ENCODE peak calls at places on chromosomes 7 and 10, in eight cellular contexts. N is cardiac fibroblast, T is BJ, R is cardiac muscle cell, K is transverse colon, E is astrocyte of the spinal cord, D is psoas muscle, O is tibial artery. C is an unnamed sample.

GRCh38 chr7:95004618-95005282 is 97.4 kb downstream of the PPP1R9A start:
- DNase-seq in N (no peak), T (no peak), R (no peak), K (no peak), E (peak), D (no peak), O (no peak), C (no peak)

GRCh38 chr7:2104107-2104710 is 128.5 kb downstream of the MAD1L1 start:
- DNase-seq in N (peak), T (no peak), R (peak), K (peak), E (peak), D (peak), O (peak), C (peak)

GRCh38 chr7:327305-327931 is 37.4 kb downstream of the FOXL3 start:
- DNase-seq in N (no peak), T (no peak), R (no peak), K (no peak), E (no peak), D (peak), O (no peak), C (no peak)

GRCh38 chr7:135263321-135263970 is 29.8 kb downstream of the STRA8 start:
- DNase-seq in N (no peak), T (no peak), R (no peak), K (no peak), E (no peak), D (no peak), O (no peak), C (no peak)

GRCh38 chr7:116674508-116675173 is 2.6 kb downstream of the MET start:
- DNase-seq in N (peak), T (no peak), R (no peak), K (no peak), E (peak), D (no peak), O (no peak), C (no peak)

GRCh38 chr10:33484787-33485186 is 150.3 kb upstream of the NRP1 start:
- DNase-seq in N (peak), T (no peak), R (peak), K (no peak), E (peak), D (no peak), O (peak), C (no peak)

GRCh38 chr7:37352974-37353948 is 95.4 kb downstream of the ELMO1 start:
- DNase-seq in N (no peak), T (no peak), R (no peak), K (peak), E (no peak), D (peak), O (no peak), C (peak)

GRCh38 chr10:97687785-97688781 is 1.0 kb upstream of the AVPI1 start:
- DNase-seq in N (peak), T (peak), R (peak), K (no peak), E (peak), D (no peak), O (peak), C (no peak)

GRCh38 chr7:5425507-5426225 is 2.0 kb upstream of the TNRC18 start:
- DNase-seq in N (peak), T (no peak), R (peak), K (peak), E (peak), D (peak), O (peak), C (no peak)

GRCh38 chr7:11297226-11297625 is 323.6 kb downstream of the PHF14 start:
- DNase-seq in N (no peak), T (no peak), R (no peak), K (no peak), E (no peak), D (no peak), O (no peak), C (no peak)

GRCh38 chr7:124072603-124073324 is 39.9 kb upstream of the TMEM229A start:
- DNase-seq in N (peak), T (peak), R (peak), K (no peak), E (peak), D (no peak), O (no peak), C (no peak)

GRCh38 chr7:1372671-1373379 is 86.4 kb downstream of the MICALL2 start:
- DNase-seq in N (no peak), T (no peak), R (no peak), K (no peak), E (no peak), D (peak), O (no peak), C (no peak)

GRCh38 chr7:139784643-139785042 is 6.8 kb upstream of the HIPK2 start:
- DNase-seq in N (no peak), T (no peak), R (no peak), K (no peak), E (no peak), D (no peak), O (no peak), C (no peak)

GRCh38 chr7:37918526-37918925 is 1.9 kb upstream of the SFRP4 start:
- DNase-seq in N (no peak), T (no peak), R (no peak), K (no peak), E (no peak), D (no peak), O (no peak), C (no peak)

GRCh38 chr10:124125305-124126116 is 32.1 kb upstream of the CHST15 start:
- DNase-seq in N (peak), T (peak), R (peak), K (no peak), E (no peak), D (no peak), O (no peak), C (no peak)

GRCh38 chr7:101156866-101157589 is 2.8 kb downstream of the AP1S1 start:
- DNase-seq in N (no peak), T (no peak), R (no peak), K (peak), E (no peak), D (no peak), O (no peak), C (no peak)

GRCh38 chr7:105748701-105749100 is 127.7 kb downstream of the ATXN7L1 start:
- DNase-seq in N (no peak), T (no peak), R (no peak), K (no peak), E (no peak), D (no peak), O (no peak), C (no peak)

GRCh38 chr7:96224682-96225081 is 97.2 kb downstream of the SLC25A13 start:
- DNase-seq in N (peak), T (no peak), R (peak), K (no peak), E (no peak), D (no peak), O (no peak), C (no peak)

GRCh38 chr7:73841689-73842247 is 548 bp downstream of the METTL27 start:
- DNase-seq in N (no peak), T (no peak), R (no peak), K (peak), E (no peak), D (no peak), O (no peak), C (no peak)

GRCh38 chr10:75910032-75910431 is 478.6 kb downstream of the LRMDA start:
- DNase-seq in N (peak), T (no peak), R (peak), K (no peak), E (peak), D (no peak), O (no peak), C (no peak)

GRCh38 chr10:117131390-117132327 is 6.4 kb downstream of the VAX1 start:
- DNase-seq in N (no peak), T (no peak), R (no peak), K (peak), E (no peak), D (no peak), O (no peak), C (no peak)

GRCh38 chr10:118911361-118911760 is 118.2 kb upstream of the NANOS1 start:
- DNase-seq in N (peak), T (no peak), R (peak), K (no peak), E (peak), D (no peak), O (no peak), C (no peak)

GRCh38 chr7:149050941-149051340 is 22.6 kb upstream of the PDIA4 start:
- DNase-seq in N (peak), T (no peak), R (peak), K (no peak), E (no peak), D (no peak), O (no peak), C (no peak)

GRCh38 chr10:35758086-35758485 is 116.0 kb upstream of the FZD8 start:
- DNase-seq in N (peak), T (no peak), R (peak), K (no peak), E (no peak), D (peak), O (peak), C (no peak)

GRCh38 chr10:130715686-130716670 is 579.8 kb downstream of the GLRX3 start:
- DNase-seq in N (no peak), T (no peak), R (no peak), K (no peak), E (no peak), D (no peak), O (no peak), C (no peak)

GRCh38 chr10:125624800-125625199 is 58.2 kb downstream of the TEX36 start:
- DNase-seq in N (no peak), T (no peak), R (no peak), K (no peak), E (no peak), D (no peak), O (no peak), C (no peak)

GRCh38 chr10:42753507-42754154 is 29.0 kb upstream of the BMS1 start:
- DNase-seq in N (no peak), T (no peak), R (no peak), K (no peak), E (no peak), D (peak), O (no peak), C (no peak)

GRCh38 chr7:116786791-116787443 is 75.5 kb upstream of the CAPZA2 start:
- DNase-seq in N (peak), T (no peak), R (peak), K (no peak), E (peak), D (no peak), O (no peak), C (no peak)

GRCh38 chr10:62008943-62009342 is 107.4 kb downstream of the ARID5B start:
- DNase-seq in N (no peak), T (no peak), R (no peak), K (no peak), E (no peak), D (no peak), O (no peak), C (no peak)

GRCh38 chr10:61882621-61883375 is 18.7 kb upstream of the ARID5B start:
- DNase-seq in N (peak), T (no peak), R (peak), K (no peak), E (peak), D (no peak), O (no peak), C (no peak)

GRCh38 chr7:148434181-148434769 is 156.3 kb upstream of the C7orf33 start:
- DNase-seq in N (no peak), T (no peak), R (no peak), K (no peak), E (no peak), D (no peak), O (no peak), C (no peak)

GRCh38 chr10:34286136-34286739 is 528.9 kb downstream of the PARD3 start:
- DNase-seq in N (peak), T (no peak), R (peak), K (no peak), E (peak), D (no peak), O (no peak), C (no peak)

GRCh38 chr7:5429253-5429856 is 5.7 kb upstream of the TNRC18 start:
- DNase-seq in N (peak), T (no peak), R (peak), K (peak), E (peak), D (peak), O (no peak), C (no peak)

GRCh38 chr7:36154255-36155212 is 1.5 kb downstream of the EEPD1 start:
- DNase-seq in N (no peak), T (no peak), R (no peak), K (no peak), E (no peak), D (peak), O (no peak), C (no peak)

GRCh38 chr7:49243521-49243920 is 319.2 kb downstream of the CDC14C start:
- DNase-seq in N (no peak), T (no peak), R (no peak), K (no peak), E (no peak), D (no peak), O (no peak), C (no peak)
- TF ChIP-seq CTCF in N (no peak), T (no peak), R (no peak), K (no peak), E (no peak), D (no peak), O (no peak), C (no peak)

DNA sequence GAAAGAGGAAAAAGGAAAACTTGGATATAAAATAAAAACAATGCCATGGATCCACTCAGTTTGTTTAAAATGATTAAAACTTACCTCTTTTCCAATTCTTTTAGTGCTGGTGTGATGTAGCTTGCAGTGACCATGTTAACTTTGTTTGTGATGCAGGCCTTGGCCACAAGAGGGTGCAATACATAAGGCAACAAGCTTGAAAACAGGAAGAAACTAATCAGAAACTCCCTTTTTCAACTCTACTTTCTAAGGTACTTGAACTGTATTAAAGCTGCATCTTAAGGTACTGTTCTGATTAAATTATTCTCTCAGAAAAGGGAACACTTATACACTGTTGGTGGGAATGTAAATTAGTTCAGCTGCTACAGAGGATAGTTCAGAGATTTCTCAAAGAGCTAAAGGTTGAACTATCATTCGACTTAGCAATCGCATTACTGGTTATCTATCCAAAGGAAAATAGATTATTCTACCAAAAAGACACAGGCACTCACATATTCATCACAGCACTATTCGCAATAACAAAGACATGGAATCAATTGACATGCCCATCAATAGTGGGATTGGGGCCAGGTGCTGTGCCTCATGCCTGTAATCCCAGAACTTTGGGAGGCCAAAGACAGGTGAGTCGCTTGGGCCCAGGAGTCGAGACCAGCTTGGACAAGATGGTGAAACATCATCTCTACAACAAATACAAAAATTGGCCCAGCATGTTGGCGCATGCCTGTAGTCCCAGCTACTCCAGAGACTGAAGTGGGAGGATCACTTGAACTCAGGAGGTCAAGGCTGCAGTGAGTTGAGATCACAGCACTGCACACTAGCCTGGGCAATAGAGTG is 50.9 kb downstream of the AASS start:
- DNase-seq in N (peak), T (peak), R (peak), K (peak), E (peak), D (peak), O (peak), C (peak)
- TF ChIP-seq CTCF in N (peak), T (peak), R (peak), K (peak), E (peak), D (peak), O (peak), C (peak)

GRCh38 chr10:79178614-79179403 is 110.0 kb downstream of the ZMIZ1 start:
- DNase-seq in N (peak), T (no peak), R (peak), K (no peak), E (peak), D (peak), O (no peak), C (no peak)

GRCh38 chr10:79178070-79178576 is 109.4 kb downstream of the ZMIZ1 start:
- DNase-seq in N (no peak), T (no peak), R (no peak), K (no peak), E (no peak), D (no peak), O (no peak), C (no peak)

GRCh38 chr10:79181227-79181626 is 112.5 kb downstream of the ZMIZ1 start:
- DNase-seq in N (no peak), T (no peak), R (no peak), K (no peak), E (no peak), D (no peak), O (no peak), C (no peak)

GRCh38 chr10:79180619-79181221 is 112.0 kb downstream of the ZMIZ1 start:
- DNase-seq in N (no peak), T (no peak), R (no peak), K (no peak), E (no peak), D (no peak), O (no peak), C (no peak)

DNA sequence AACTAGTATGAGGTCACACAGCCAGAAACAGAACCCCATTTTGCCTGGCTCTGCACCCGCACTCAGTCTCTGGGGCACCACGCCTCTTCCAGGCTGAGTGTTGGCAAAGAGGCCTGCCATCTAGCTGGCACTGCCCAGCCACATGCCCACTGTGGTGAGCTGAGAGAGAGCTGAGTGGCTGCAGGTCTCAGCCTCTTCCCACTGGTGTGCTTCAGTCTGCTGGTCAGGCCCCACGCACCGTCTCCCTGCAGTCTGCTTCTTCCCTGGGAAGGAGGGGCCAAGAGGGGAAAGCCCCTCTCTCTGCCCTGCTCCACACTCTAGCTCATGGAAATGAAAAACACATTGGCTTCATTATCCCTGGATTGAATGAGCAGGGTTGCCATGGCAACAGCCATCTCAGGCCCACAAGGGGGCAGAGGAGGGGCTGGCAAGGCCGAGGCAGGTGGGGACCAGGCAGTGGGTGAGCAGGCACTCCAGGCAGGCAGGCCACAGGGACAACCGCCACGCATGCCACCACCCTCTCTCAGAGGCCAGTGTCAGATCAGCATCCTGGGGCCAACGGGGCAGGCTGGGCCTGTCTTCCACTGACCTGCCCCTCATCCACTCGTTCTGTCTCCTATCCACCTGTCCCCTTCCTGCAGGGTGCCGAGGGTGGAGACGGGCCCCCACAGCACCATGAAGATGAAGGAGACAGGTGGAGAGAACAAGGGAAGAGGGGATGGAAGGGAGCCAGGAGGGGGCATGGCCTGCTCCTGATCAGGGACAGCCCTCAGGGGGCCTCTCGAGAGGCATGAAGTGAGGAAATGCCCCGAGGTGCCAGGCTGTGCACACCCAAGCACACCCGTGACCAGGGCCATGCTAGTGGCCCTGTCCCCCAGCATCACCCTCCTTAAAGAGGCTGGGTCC is 110.9 kb downstream of the ZMIZ1 start:
- DNase-seq in N (no peak), T (no peak), R (no peak), K (no peak), E (peak), D (no peak), O (no peak), C (no peak)
- TF ChIP-seq CTCF in N (no peak), T (peak), R (peak), K (no peak), E (no peak), D (no peak), O (no peak), C (no peak)

DNA sequence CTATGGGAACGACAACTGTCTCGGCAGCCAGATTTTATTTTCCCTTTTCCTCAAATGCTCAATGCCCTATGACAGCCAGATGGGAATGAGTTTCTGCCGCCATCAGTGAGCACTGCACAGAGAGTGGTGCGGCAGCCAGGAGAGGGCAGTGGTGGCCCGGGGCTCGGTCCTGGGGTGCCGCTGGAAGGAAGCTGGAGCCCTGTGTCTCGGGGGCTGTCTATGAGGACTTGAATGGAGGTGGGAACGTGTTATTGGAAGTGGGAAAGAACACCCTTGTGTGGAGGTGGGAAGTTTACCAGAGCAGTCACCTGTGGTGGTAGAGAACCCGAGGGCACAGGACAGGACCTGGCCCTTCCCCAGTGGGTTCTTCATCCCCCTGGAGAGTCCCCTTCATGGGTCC is 35.8 kb downstream of the JAKMIP3 start:
- DNase-seq in N (no peak), T (no peak), R (no peak), K (no peak), E (no peak), D (no peak), O (no peak), C (no peak)
- TF ChIP-seq CTCF in N (peak), T (no peak), R (no peak), K (no peak), E (no peak), D (no peak), O (no peak), C (no peak)

GRCh38 chr10:17787087-17787942 is 21.8 kb upstream of the MRC1 start:
- DNase-seq in N (peak), T (peak), R (peak), K (no peak), E (peak), D (no peak), O (no peak), C (no peak)
- TF ChIP-seq CTCF in N (no peak), T (no peak), R (no peak), K (no peak), E (no peak), D (no peak), O (no peak), C (no peak)

DNA sequence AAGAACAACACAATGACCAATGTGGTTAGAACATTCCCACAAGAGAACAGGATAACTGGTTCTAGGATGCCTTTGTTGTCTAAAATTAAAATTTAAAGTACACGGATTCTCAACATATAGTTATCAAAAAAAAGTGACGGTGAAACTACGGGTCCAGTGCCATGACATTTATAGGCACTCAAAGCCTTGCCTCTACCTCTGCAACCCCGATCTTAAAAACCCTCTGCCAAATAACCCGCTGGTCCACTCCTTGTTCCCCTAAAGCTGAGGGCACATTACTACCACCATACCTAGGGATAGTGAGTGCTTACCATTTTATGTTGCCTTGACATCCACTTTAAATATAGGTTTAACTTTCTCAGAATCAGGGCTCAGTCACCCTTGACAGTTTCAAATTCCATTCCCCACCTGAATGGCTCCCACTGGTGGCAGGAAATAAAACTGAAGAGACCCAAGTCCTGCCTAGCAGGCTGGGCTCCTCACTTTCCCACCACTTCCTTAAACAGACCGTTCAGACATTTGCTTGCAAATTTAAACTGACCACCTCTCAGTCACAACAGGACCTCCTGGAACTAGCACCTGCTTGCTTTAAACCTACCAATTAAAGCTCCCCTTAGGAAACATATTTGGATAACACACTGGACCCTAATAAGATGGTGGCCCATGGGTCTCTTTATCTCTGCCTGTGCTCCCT is 169.9 kb upstream of the ASAH2 start:
- DNase-seq in N (peak), T (no peak), R (peak), K (peak), E (no peak), D (no peak), O (peak), C (no peak)
- TF ChIP-seq CTCF in N (peak), T (peak), R (peak), K (peak), E (peak), D (peak), O (peak), C (peak)

GRCh38 chr7:112205348-112206237 is 606 bp downstream of the DOCK4 start:
- DNase-seq in N (peak), T (no peak), R (peak), K (peak), E (peak), D (peak), O (peak), C (peak)
- TF ChIP-seq CTCF in N (no peak), T (no peak), R (no peak), K (no peak), E (no peak), D (no peak), O (no peak), C (no peak)